ENCODE peak calls at places on chromosomes 5 and 9, in ten cellular contexts. Q, A, M, C, Y, T, R, D, W and H are unnamed samples.

GRCh38 chr5:140795259-140795641 is 598 bp downstream of the PCDHA2 start:
- DNase-seq in Q (no peak), T (no peak), W (no peak), A (no peak), Y (no peak), D (no peak), C (no peak), M (no peak), R (no peak), H (no peak)

GRCh38 chr9:34929506-34930102 is 28.5 kb upstream of the PHF24 start:
- DNase-seq in Q (no peak), C (peak), D (no peak), T (no peak), M (no peak), A (peak), R (no peak), Y (no peak), W (no peak), H (peak)

GRCh38 chr5:31809037-31809910 is 170.3 kb downstream of the PDZD2 start:
- DNase-seq in Q (no peak), R (no peak), A (no peak), Y (no peak), D (no peak), M (no peak), T (peak), W (peak), C (no peak), H (peak)

GRCh38 chr9:127875306-127875966 is 2.0 kb downstream of the AK1 start:
- DNase-seq in A (no peak), M (no peak), W (no peak), R (no peak), Y (no peak), C (no peak), Q (no peak), D (no peak), T (no peak), H (no peak)

GRCh38 chr5:124512236-124512635 is 234.2 kb downstream of the ZNF608 start:
- DNase-seq in Y (peak), W (no peak), A (no peak), D (no peak), C (no peak), T (peak), R (no peak), Q (no peak), M (no peak), H (no peak)

GRCh38 chr5:58266402-58266801 is 193.5 kb downstream of the PLK2 start:
- DNase-seq in C (no peak), W (no peak), Y (no peak), A (no peak), R (no peak), D (no peak), T (no peak), Q (no peak), M (no peak), H (no peak)

GRCh38 chr9:35771524-35771923 is 17.4 kb upstream of the MSMP start:
- DNase-seq in Q (no peak), W (no peak), R (no peak), C (no peak), A (no peak), T (no peak), D (no peak), Y (no peak), M (no peak), H (no peak)

GRCh38 chr9:137453643-137454081 is 5.5 kb downstream of the NSMF start:
- DNase-seq in W (no peak), M (no peak), C (peak), Y (no peak), T (no peak), Q (no peak), R (no peak), D (no peak), A (peak), H (peak)

GRCh38 chr9:128203842-128204551 is 818 bp downstream of the DNM1 start:
- DNase-seq in C (peak), Y (no peak), T (no peak), Q (no peak), R (no peak), W (peak), D (no peak), A (no peak), M (no peak), H (no peak)

GRCh38 chr5:11130111-11130510 is 369.1 kb upstream of the DAP start:
- DNase-seq in C (no peak), R (no peak), D (no peak), Y (no peak), Q (no peak), A (no peak), M (no peak), T (no peak), W (no peak), H (no peak)

GRCh38 chr5:58215364-58215763 is 244.5 kb downstream of the PLK2 start:
- DNase-seq in W (no peak), Q (no peak), R (no peak), Y (no peak), C (no peak), D (no peak), M (no peak), T (no peak), A (no peak), H (no peak)

GRCh38 chr9:110591526-110591925 is 12.0 kb upstream of the SVEP1 start:
- DNase-seq in T (no peak), C (no peak), Q (no peak), Y (no peak), M (no peak), A (no peak), R (no peak), D (no peak), W (no peak), H (no peak)

GRCh38 chr5:66546541-66546940 is 49.7 kb upstream of the MAST4 start:
- DNase-seq in D (no peak), Q (no peak), T (no peak), Y (no peak), W (no peak), M (no peak), R (no peak), C (no peak), A (no peak), H (no peak)

GRCh38 chr5:25448646-25449045 is 803.9 kb upstream of the CDH10 start:
- DNase-seq in T (no peak), A (no peak), C (no peak), Q (no peak), D (no peak), R (no peak), Y (no peak), M (no peak), W (no peak), H (no peak)

GRCh38 chr5:179228341-179229121 is 116.7 kb downstream of the ADAMTS2 start:
- DNase-seq in C (no peak), M (no peak), R (no peak), D (no peak), Y (no peak), Q (no peak), A (no peak), W (no peak), T (no peak), H (no peak)

GRCh38 chr9:7027996-7028395 is 270.2 kb downstream of the KDM4C start:
- DNase-seq in T (no peak), M (no peak), C (no peak), A (no peak), Q (no peak), Y (no peak), W (no peak), R (no peak), D (no peak), H (no peak)

GRCh38 chr5:41776435-41776834 is 93.8 kb downstream of the OXCT1 start:
- DNase-seq in T (no peak), Y (no peak), D (no peak), Q (no peak), M (no peak), W (no peak), C (no peak), A (no peak), R (no peak), H (no peak)

GRCh38 chr5:60916646-60917045 is 28.2 kb downstream of the ERCC8 start:
- DNase-seq in T (no peak), D (no peak), R (no peak), A (no peak), C (no peak), W (no peak), M (no peak), Y (no peak), Q (no peak), H (no peak)

GRCh38 chr5:129973716-129974426 is 69.6 kb downstream of the CHSY3 start:
- DNase-seq in Q (no peak), R (no peak), M (no peak), C (no peak), Y (no peak), T (no peak), D (no peak), W (no peak), A (no peak), H (no peak)